ENCODE peak calls at places on chromosomes 11 and 22, in four cellular contexts. I, Y, E and F are unnamed samples.
A peak's percentile ranks its signal among the peaks of the same experiment; 100 is the strongest.

GRCh38 chr11:58057481-58057880 is 26.7 kb downstream of the OR6Q1 start:
- DNase-seq in I (no peak), Y (no peak), E (no peak), F (peak; percentile 77)

GRCh38 chr11:96037267-96037990 is 113.5 kb upstream of the MTMR2 start:
- DNase-seq in I (no peak), E (no peak), Y (no peak), F (no peak)

GRCh38 chr11:12930850-12931249 is 78.3 kb upstream of the RASSF10 start:
- DNase-seq in Y (peak; percentile 43), E (no peak), I (no peak), F (no peak)

GRCh38 chr22:32573991-32574390 is 99.4 kb downstream of the FBXO7 start:
- DNase-seq in E (no peak), I (no peak), Y (no peak), F (no peak)

GRCh38 chr11:22634897-22635629 is 9.4 kb upstream of the FANCF start:
- DNase-seq in I (no peak), E (no peak), Y (peak; percentile 96), F (peak; percentile 18)

GRCh38 chr22:29082826-29083545 is 10.2 kb downstream of the KREMEN1 start:
- DNase-seq in I (no peak), E (no peak), Y (no peak), F (no peak)

GRCh38 chr11:48341466-48341865 is 16.7 kb downstream of the OR4C3 start:
- DNase-seq in I (no peak), Y (no peak), E (no peak), F (no peak)

GRCh38 chr11:27718853-27719574 is 18.8 kb upstream of the BDNF start:
- DNase-seq in E (no peak), I (no peak), Y (no peak), F (peak; percentile 65)

GRCh38 chr11:75867778-75868374 is 52.9 kb downstream of the UVRAG start:
- DNase-seq in Y (peak; percentile 43), I (peak; percentile 60), E (peak; percentile 24), F (peak; percentile 62)

GRCh38 chr11:96205460-96205809 is 137.6 kb downstream of the MAML2 start:
- DNase-seq in E (no peak), Y (no peak), I (no peak), F (no peak)

GRCh38 chr22:29480512-29481264 is 670 bp downstream of the NEFH start:
- DNase-seq in I (peak; percentile 78), E (peak; percentile 11), Y (no peak), F (peak; percentile 56)

GRCh38 chr11:119788096-119788883 is 59.3 kb upstream of the NECTIN1 start:
- DNase-seq in Y (no peak), I (no peak), E (no peak), F (no peak)

GRCh38 chr22:17281026-17281809 is 62.0 kb upstream of the ADA2 start:
- DNase-seq in E (no peak), Y (no peak), I (no peak), F (no peak)

GRCh38 chr11:128690746-128691091 is 3.2 kb upstream of the FLI1 start:
- DNase-seq in E (no peak), Y (no peak), I (no peak), F (no peak)

GRCh38 chr11:119374632-119375394 is 6.7 kb downstream of the USP2 start:
- DNase-seq in Y (no peak), E (no peak), I (peak; percentile 59), F (no peak)

DNA sequence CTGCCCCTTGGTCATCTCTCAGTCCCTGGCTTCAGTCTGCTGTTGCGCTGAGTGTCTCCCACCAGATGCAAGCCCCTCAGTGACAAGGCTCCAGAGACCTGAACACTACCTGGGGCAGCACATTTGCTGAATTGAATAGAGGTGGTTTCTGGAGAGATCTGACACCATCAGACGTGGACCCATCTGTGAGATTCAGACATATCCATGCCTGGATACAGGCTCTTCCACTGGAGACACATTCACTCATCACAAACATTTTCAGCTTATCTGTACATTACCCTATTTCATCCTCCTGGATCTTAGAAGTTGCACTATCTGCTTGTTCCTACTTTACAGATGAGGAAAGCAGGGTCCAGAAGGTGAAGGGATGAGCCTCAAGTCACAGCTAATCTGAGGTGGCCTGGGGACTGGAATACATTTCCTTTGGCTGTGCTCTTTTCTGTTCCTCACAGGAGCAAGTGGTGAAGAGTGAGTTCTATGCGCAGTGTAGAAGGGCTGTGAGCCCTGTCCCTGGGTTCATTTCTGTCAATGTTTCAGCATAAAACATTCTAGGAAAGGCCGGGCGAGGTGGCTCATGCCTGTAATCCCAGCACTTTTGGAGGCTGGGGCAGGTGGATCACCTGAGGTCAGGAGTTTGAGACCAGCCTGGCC is 19.0 kb downstream of the ATG16L2 start:
- DNase-seq in I (no peak), E (no peak), Y (no peak), F (no peak)
- TF ChIP-seq POLR2A in I (no peak), E (peak; percentile 40), Y (no peak), F (no peak)

GRCh38 chr11:125448136-125448535 is 47.9 kb downstream of the FEZ1 start:
- DNase-seq in I (no peak), Y (no peak), E (no peak), F (peak; percentile 75)
- TF ChIP-seq MXI1 in I (no peak), Y (no peak), E (no peak), F (no peak)

GRCh38 chr11:36360318-36360717 is 64.2 kb downstream of the PRR5L start:
- DNase-seq in E (no peak), I (no peak), Y (no peak), F (no peak)
- TF ChIP-seq POLR2A in E (no peak), I (no peak), Y (no peak), F (no peak)

DNA sequence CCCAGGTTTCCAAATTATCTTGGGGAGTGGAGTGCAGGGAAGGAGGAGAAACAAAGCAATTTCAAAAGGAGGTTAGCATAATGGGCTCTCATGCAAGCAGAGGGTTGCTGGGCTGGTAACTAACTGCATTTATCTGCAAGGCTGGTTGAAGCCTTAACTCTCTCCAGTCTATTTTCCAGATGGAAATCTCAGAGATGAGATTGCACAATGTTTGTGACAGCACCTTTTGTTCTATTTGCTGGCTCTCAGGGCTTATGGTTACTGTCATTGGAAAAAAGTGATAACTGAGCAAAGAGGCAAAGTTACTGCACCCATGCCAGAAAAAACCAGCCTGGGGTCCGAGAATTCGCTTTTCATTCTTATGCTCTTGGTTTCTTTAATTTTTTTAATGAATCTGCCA is 33.2 kb downstream of the ABCC8 start:
- DNase-seq in Y (no peak), I (no peak), E (no peak), F (no peak)
- TF ChIP-seq MXI1 in Y (no peak), I (no peak), E (no peak), F (no peak)

GRCh38 chr11:63768232-63769043 is at the start of gene ZFTA:
- DNase-seq in I (peak; percentile 88), Y (no peak), E (no peak), F (peak; percentile 37)
- TF ChIP-seq POLR2A in I (no peak), Y (no peak), E (peak; percentile 29), F (no peak)

GRCh38 chr11:14259186-14259784 is 99.7 kb downstream of the RRAS2 start:
- DNase-seq in E (no peak), I (no peak), Y (no peak), F (no peak)

GRCh38 chr11:14259870-14260269 is 99.1 kb downstream of the RRAS2 start:
- DNase-seq in I (no peak), Y (no peak), E (no peak), F (no peak)

GRCh38 chr11:14254533-14255530 is 104.2 kb downstream of the RRAS2 start:
- DNase-seq in E (no peak), Y (no peak), I (no peak), F (no peak)

GRCh38 chr11:14261094-14261493 is 97.9 kb downstream of the RRAS2 start:
- DNase-seq in Y (no peak), I (no peak), E (no peak), F (no peak)

GRCh38 chr11:14258177-14258935 is 100.6 kb downstream of the RRAS2 start:
- DNase-seq in Y (peak; percentile 65), E (no peak), I (no peak), F (peak; percentile 75)
- TF ChIP-seq MXI1 in Y (no peak), E (no peak), I (no peak), F (no peak)

DNA sequence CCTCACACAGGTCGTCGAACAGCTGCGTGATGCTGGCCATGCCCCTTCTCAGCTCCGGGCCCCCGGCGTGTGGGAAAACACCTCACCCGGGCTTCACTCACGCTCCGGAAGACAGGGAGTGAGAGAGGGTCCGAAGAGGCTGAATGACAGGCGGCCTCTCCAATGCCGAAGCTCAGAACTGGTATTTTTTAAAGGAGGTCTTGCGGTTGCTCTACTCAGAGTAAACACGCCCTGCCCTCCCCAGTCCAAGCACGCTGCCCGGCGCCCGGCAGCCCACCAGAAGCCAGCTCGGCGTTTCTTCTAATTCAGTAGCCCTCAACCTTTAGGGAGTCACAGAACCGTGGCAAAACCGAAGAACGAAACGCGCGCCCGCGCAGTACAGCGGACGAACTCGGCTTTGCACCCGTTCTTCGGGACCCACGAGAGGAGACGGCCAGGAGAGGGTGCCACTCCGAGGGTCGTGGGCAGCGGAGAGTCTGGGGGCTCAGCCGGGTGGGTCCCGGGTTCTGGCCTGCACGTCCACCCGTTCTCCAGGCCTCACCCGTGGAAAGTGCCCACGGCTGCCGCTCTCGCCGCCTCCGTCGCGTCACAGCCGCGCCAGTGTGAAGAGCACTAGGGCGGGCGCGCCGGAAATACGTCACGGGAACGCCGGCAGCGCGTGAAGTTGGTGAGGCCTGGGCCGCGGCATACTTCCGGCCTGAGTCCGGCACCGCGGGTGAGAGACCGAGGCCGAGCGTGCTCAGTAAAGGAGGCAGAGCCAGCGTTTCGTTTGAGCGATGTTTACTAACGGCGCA is at the start of gene TUBGCP6:
- DNase-seq in Y (peak; percentile 84), E (peak; percentile 53), I (peak; percentile 65), F (peak; percentile 91)
- TF ChIP-seq POLR2A in Y (peak; percentile 71), E (peak; percentile 97), I (peak; percentile 83), F (peak; percentile 58)